ENCODE peak calls at places on chromosome 22, in four cellular contexts. H is type B pancreatic cell, J is H9, F is BE2C. P is an unnamed sample.

GRCh38 chr22:42964994-42965699 is 49.8 kb downstream of the PACSIN2 start:
- DNase-seq in H (no peak), J (peak), F (no peak), P (peak)

GRCh38 chr22:39246690-39247332 is 2.0 kb upstream of the PDGFB start:
- DNase-seq in F (no peak), J (no peak), H (no peak), P (no peak)

GRCh38 chr22:48316876-48317250 is 1510.8 kb downstream of the BRD1 start:
- DNase-seq in F (no peak), H (no peak), J (peak), P (no peak)

GRCh38 chr22:19941365-19942070 is at the start of the genes COMT and TXNRD2:
- DNase-seq in H (no peak), J (no peak), F (peak), P (peak)

GRCh38 chr22:20268350-20269012 is 363 bp upstream of the RTN4R start:
- DNase-seq in H (peak), F (peak), J (peak), P (peak)

GRCh38 chr22:46467006-46467405 is 70.4 kb downstream of the CELSR1 start:
- DNase-seq in F (no peak), H (no peak), J (no peak), P (no peak)

GRCh38 chr22:19801340-19802000 is 40.9 kb downstream of the TBX1 start:
- DNase-seq in F (no peak), H (no peak), J (no peak), P (no peak)

GRCh38 chr22:28053871-28054621 is 135.0 kb upstream of the PITPNB start:
- DNase-seq in F (no peak), J (no peak), H (no peak), P (no peak)

GRCh38 chr22:23849009-23850006 is 8.4 kb upstream of the SLC2A11 start:
- DNase-seq in F (peak), J (peak), H (peak), P (peak)

GRCh38 chr22:50012201-50013181 is at the start of gene IL17REL:
- DNase-seq in J (peak), F (peak), H (no peak), P (peak)

GRCh38 chr22:46432164-46433068 is 96.9 kb downstream of the TRMU start:
- DNase-seq in J (no peak), H (no peak), F (no peak), P (no peak)

GRCh38 chr22:32607086-32607485 is 132.5 kb downstream of the FBXO7 start:
- DNase-seq in J (no peak), H (no peak), F (no peak), P (no peak)

GRCh38 chr22:20284471-20285086 is 16.5 kb upstream of the RTN4R start:
- DNase-seq in F (no peak), H (no peak), J (no peak), P (no peak)

GRCh38 chr22:49433044-49433443 is 394.6 kb downstream of the BRD1 start:
- DNase-seq in J (no peak), F (no peak), H (peak), P (no peak)

GRCh38 chr22:23402275-23403151 is 177.6 kb downstream of the IGLL1 start:
- DNase-seq in F (peak), H (peak), J (peak), P (peak)

GRCh38 chr22:31291716-31292644 is at the start of gene PIK3IP1:
- DNase-seq in F (peak), J (peak), H (peak), P (peak)
- TF ChIP-seq CTCF in F (peak), J (peak), H (peak), P (peak)

GRCh38 chr22:35456757-35457156 is 56.8 kb downstream of the MCM5 start:
- DNase-seq in H (no peak), J (no peak), F (no peak), P (no peak)

GRCh38 chr22:35452351-35452781 is 52.4 kb downstream of the MCM5 start:
- DNase-seq in H (no peak), F (no peak), J (no peak), P (no peak)

GRCh38 chr22:35455529-35455928 is 55.6 kb downstream of the MCM5 start:
- DNase-seq in F (no peak), J (no peak), H (no peak), P (no peak)

GRCh38 chr22:35452810-35453743 is 53.1 kb downstream of the MCM5 start:
- DNase-seq in H (no peak), F (peak), J (no peak), P (no peak)

DNA sequence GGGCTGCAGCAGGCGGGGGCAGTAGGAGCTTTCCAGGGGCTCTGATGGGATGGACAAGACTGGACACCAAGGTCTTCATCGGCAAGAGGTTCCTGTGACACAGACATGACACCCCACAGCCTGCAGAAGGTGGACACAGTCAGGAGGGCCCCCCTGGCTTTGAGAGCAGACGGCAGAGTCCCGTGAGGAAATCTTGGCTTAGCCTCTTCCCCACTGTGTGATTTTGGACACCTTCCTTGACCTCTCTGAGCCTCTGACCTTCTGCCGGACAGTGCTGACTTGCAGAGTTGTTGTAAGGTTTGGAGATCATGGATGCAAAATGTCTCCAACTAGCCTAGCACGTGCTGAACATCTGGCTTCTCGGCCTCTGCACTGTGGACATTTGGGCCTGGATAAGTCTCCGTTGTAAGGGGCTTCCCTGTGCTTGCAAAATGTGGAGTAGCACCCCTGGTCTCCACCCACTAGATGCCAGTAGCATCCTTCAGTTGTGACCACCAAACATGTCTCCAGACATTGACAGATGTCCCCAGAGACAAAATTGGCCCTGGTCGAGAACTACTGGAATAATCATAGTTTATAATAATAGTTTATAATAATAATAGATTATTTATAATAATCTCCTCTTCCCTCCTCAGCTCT is 54.6 kb downstream of the MCM5 start:
- DNase-seq in J (no peak), F (peak), H (no peak), P (no peak)
- TF ChIP-seq CTCF in J (peak), F (peak), H (peak), P (no peak)

GRCh38 chr22:31082606-31083376 is 1.7 kb downstream of the SMTN start:
- DNase-seq in J (peak), H (no peak), F (peak), P (peak)
- TF ChIP-seq CTCF in J (peak), H (peak), F (peak), P (peak)

DNA sequence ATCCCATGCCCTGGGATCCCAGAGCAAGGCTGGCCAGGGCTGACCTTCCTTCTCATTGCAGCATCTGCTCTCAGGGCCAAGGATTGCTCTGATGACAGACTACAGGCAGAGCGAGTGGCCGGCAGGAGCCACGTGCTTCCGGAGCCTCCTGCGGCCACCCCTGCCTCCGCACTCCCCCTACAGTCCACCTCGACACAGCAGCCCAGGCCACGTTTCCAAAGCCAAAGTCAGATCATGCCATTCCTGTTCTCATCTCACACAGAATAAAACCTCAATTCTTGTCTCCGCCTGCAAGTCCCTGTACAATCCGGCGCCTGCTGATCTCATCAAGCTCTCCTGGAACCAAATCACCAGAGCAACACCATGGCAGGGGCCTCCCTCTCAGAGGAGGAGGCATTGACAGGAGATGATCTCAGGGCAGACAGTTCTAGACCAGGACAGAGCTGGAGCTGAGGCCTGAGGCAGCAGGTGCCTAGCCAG is 20.9 kb upstream of the UPK3A start:
- DNase-seq in F (peak), H (no peak), J (peak), P (peak)
- TF ChIP-seq CTCF in F (peak), H (peak), J (peak), P (peak)

DNA sequence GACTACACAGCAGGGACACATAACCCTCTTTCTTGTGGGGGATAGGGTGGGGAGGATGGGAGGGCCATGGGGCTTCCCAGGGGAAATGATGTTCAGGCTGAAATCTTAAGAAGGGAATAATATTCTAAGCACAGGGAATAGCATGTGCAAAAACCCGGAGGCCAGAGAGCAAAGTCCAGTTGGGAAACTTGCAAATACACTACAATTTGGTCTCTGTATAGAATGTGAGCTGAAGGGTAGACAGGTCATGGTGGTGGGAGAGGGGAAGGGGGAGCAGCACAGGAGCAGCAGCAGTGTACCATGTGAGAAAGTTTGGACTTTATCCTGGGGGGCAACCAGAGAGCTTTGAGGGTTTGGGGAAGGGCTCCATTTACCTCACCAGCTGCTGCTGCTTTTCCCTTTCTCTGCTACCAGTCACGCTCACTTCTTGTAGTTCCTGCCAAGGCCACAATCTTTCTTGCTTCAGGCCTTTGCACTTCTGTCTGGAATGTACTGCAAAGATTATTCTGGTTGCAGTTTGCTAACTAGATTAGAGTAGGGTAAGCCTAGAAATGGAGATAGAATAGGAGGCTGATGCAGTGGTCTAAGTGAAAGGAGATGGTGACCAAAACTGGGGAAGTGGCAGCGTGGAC is 43.0 kb downstream of the KREMEN1 start:
- DNase-seq in J (no peak), F (no peak), H (no peak), P (no peak)
- TF ChIP-seq CTCF in J (no peak), F (no peak), H (no peak), P (no peak)

GRCh38 chr22:37930952-37931440 is 22.4 kb downstream of the C22orf23 start:
- DNase-seq in H (no peak), J (no peak), F (no peak), P (no peak)

GRCh38 chr22:37931893-37932389 is 21.5 kb downstream of the C22orf23 start:
- DNase-seq in J (no peak), H (no peak), F (no peak), P (no peak)

GRCh38 chr22:37929390-37929789 is 23.3 kb downstream of the MICALL1 start:
- DNase-seq in F (no peak), J (no peak), H (no peak), P (no peak)

GRCh38 chr22:37932401-37932800 is 21.0 kb downstream of the C22orf23 start:
- DNase-seq in H (no peak), F (no peak), J (no peak), P (no peak)

DNA sequence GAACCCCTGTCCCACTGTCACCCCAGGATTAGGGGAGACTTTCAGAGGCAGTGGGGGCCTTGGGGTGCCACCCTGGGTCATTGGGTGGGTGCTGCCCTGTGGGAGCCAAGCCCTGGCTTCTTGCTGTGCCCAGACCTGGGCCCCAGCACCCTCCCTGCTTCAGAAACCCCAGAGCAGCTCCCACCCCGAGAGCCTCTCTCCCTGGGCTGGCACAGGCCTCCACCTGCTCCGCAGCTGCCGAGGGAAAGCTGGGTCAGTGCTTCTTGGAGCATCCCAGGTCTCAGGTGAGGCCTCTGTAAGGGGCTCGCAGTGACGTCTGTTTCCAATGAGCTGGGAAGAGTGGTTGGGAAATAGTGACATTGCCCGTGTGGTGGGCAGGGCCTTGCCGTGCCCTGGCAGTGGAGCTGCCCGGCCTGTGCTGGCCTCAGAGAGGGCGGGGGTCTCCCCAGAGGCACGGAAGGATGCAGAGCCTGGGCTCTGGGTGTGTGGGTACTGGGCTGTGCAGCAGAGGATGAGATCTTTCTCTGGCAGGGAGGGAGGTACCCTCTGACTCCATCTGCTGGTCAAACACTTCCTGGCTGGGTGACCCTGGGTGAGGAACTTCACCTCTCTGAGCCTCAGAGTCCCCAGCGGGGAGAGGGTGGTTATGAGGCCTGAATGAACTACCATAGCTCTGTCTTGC is 23.0 kb downstream of the C22orf23 start:
- DNase-seq in F (peak), J (peak), H (no peak), P (no peak)
- TF ChIP-seq CTCF in F (peak), J (peak), H (peak), P (peak)

GRCh38 chr22:38031491-38031890 is 25.7 kb upstream of the PICK1 start:
- DNase-seq in H (no peak), F (no peak), J (no peak), P (no peak)
- TF ChIP-seq CTCF in H (no peak), F (no peak), J (no peak), P (no peak)

P was measured in nephron progenitor cell.